ENCODE peak calls at places on chromosomes 11 and 22, in nine cellular contexts. X, C, V, A, J, W, R, Q and P are unnamed samples.

GRCh38 chr11:121763526-121763925 is 310.8 kb upstream of the SORL1-AS1 start:
- DNase-seq in X (no peak), A (no peak), C (no peak), J (no peak), V (no peak), Q (no peak), R (no peak), W (no peak), P (no peak)

GRCh38 chr22:30635273-30636225 is at the start of gene SLC35E4:
- DNase-seq in X (peak), R (peak), V (peak), J (peak), W (peak), C (peak), Q (peak), A (peak), P (peak)

GRCh38 chr11:61401558-61401957 is 9.2 kb downstream of the TMEM216 start:
- DNase-seq in V (no peak), W (no peak), A (no peak), C (no peak), R (no peak), X (no peak), Q (no peak), J (no peak), P (no peak)

GRCh38 chr11:68099057-68099456 is 22.1 kb downstream of the CHKA start:
- DNase-seq in J (no peak), C (no peak), X (no peak), W (no peak), A (no peak), R (no peak), Q (no peak), V (no peak), P (no peak)

GRCh38 chr11:44693654-44694119 is 33.1 kb upstream of the TSPAN18 start:
- DNase-seq in W (no peak), R (no peak), J (no peak), Q (no peak), X (no peak), A (no peak), C (no peak), V (no peak), P (no peak)

GRCh38 chr11:64531906-64532312 is 59.1 kb upstream of the SLC22A12 start:
- DNase-seq in A (no peak), C (no peak), Q (no peak), X (no peak), V (no peak), R (no peak), W (peak), J (no peak), P (no peak)

GRCh38 chr11:96311120-96311568 is 31.9 kb downstream of the MAML2 start:
- DNase-seq in V (no peak), R (peak), X (no peak), J (no peak), C (no peak), W (no peak), A (no peak), Q (no peak), P (peak)

GRCh38 chr11:2818021-2818420 is 67.6 kb downstream of the CDKN1C start:
- DNase-seq in A (no peak), R (no peak), W (no peak), C (no peak), J (no peak), V (no peak), X (no peak), Q (no peak), P (no peak)

GRCh38 chr11:34869425-34869824 is 46.8 kb downstream of the APIP start:
- DNase-seq in C (no peak), R (no peak), A (no peak), X (no peak), W (no peak), V (no peak), J (no peak), Q (no peak), P (no peak)

GRCh38 chr11:61352038-61352437 is 9.6 kb downstream of the CYB561A3 start:
- DNase-seq in A (no peak), V (no peak), R (no peak), C (no peak), J (no peak), X (no peak), W (no peak), Q (no peak), P (no peak)

GRCh38 chr22:39243443-39244072 is 1.2 kb downstream of the PDGFB start:
- DNase-seq in W (no peak), R (no peak), X (peak), A (no peak), J (no peak), Q (no peak), C (no peak), V (no peak), P (no peak)

GRCh38 chr11:9714540-9714939 is 50.7 kb downstream of the SWAP70 start:
- DNase-seq in C (no peak), J (no peak), X (no peak), W (no peak), Q (no peak), V (no peak), A (no peak), R (no peak), P (no peak)

GRCh38 chr11:112122206-112122605 is 35.5 kb downstream of the SDHD start:
- DNase-seq in Q (no peak), X (peak), C (no peak), W (no peak), V (no peak), J (no peak), A (no peak), R (no peak), P (no peak)

GRCh38 chr11:127651175-127651887 is 650.8 kb upstream of the KIRREL3 start:
- DNase-seq in X (peak), A (no peak), C (no peak), J (no peak), R (peak), W (no peak), Q (no peak), V (peak), P (no peak)

GRCh38 chr11:112963368-112963955 is 2.2 kb downstream of the NCAM1 start:
- DNase-seq in C (no peak), W (no peak), A (peak), J (no peak), R (no peak), X (no peak), V (no peak), Q (no peak), P (no peak)

GRCh38 chr22:39184586-39185577 is 32.4 kb upstream of the CBX7 start:
- DNase-seq in J (no peak), W (peak), Q (no peak), V (no peak), A (no peak), C (no peak), X (no peak), R (no peak), P (no peak)

GRCh38 chr11:2589538-2589934 is 110.3 kb downstream of the KCNQ1OT1 start:
- DNase-seq in X (no peak), A (no peak), R (no peak), C (no peak), J (no peak), V (no peak), Q (no peak), W (peak), P (no peak)

GRCh38 chr11:118645066-118645715 is 34.3 kb downstream of the TREH start:
- DNase-seq in A (no peak), R (no peak), V (no peak), Q (no peak), X (no peak), J (no peak), C (no peak), W (peak), P (no peak)

GRCh38 chr22:18028817-18029527 is 4.6 kb upstream of the MICAL3 start:
- DNase-seq in Q (no peak), W (no peak), C (no peak), R (no peak), A (no peak), X (peak), V (no peak), J (no peak), P (no peak)

GRCh38 chr11:16193897-16194381 is 162.4 kb downstream of the SOX6 start:
- DNase-seq in C (no peak), V (no peak), W (no peak), Q (no peak), R (no peak), J (no peak), X (no peak), A (no peak), P (no peak)

GRCh38 chr11:118411523-118411922 is 10.1 kb downstream of the ATP5MG start:
- DNase-seq in V (no peak), W (no peak), C (no peak), X (no peak), J (peak), A (no peak), Q (no peak), R (no peak), P (no peak)

GRCh38 chr11:37465221-37465620 is 867.2 kb upstream of the RAG2 start:
- DNase-seq in J (no peak), W (no peak), Q (no peak), C (no peak), A (no peak), R (no peak), V (peak), X (no peak), P (no peak)

GRCh38 chr11:2208691-2209369 is 37.2 kb upstream of the TH start:
- DNase-seq in W (peak), Q (no peak), A (no peak), V (no peak), R (no peak), J (no peak), X (peak), C (no peak), P (no peak)

GRCh38 chr11:78742430-78742829 is 167.8 kb upstream of the NARS2 start:
- DNase-seq in R (peak), J (peak), W (peak), C (no peak), A (no peak), X (peak), V (no peak), Q (peak), P (no peak)

GRCh38 chr11:66619080-66619554 is 2.7 kb downstream of the RBM14 start:
- DNase-seq in J (peak), C (peak), W (no peak), X (peak), Q (no peak), R (peak), A (no peak), V (no peak), P (no peak)

GRCh38 chr11:66393954-66394353 is 22.4 kb upstream of the SLC29A2 start:
- DNase-seq in Q (no peak), A (no peak), W (no peak), X (no peak), R (no peak), C (no peak), V (no peak), J (no peak), P (no peak)

GRCh38 chr22:27913162-27913741 is 5.8 kb downstream of the PITPNB start:
- DNase-seq in Q (no peak), V (no peak), C (no peak), A (no peak), X (no peak), R (no peak), J (peak), W (no peak), P (no peak)

GRCh38 chr22:33328789-33329296 is 270.7 kb upstream of the SYN3 start:
- DNase-seq in Q (no peak), X (no peak), C (no peak), W (no peak), V (no peak), A (no peak), R (peak), J (peak), P (no peak)

GRCh38 chr11:19460718-19461405 is 220.1 kb upstream of the E2F8 start:
- DNase-seq in R (no peak), W (no peak), X (no peak), C (no peak), J (peak), A (no peak), V (peak), Q (no peak), P (no peak)

GRCh38 chr11:128367573-128367972 is 219.8 kb downstream of the ETS1 start:
- DNase-seq in V (no peak), J (peak), W (no peak), C (peak), A (no peak), R (no peak), Q (no peak), X (no peak), P (no peak)

GRCh38 chr11:38824573-38824972 is 2226.5 kb upstream of the RAG2 start:
- DNase-seq in V (no peak), W (no peak), R (no peak), A (no peak), Q (no peak), J (peak), C (no peak), X (peak), P (no peak)

GRCh38 chr22:31899661-31900060 is 44.7 kb upstream of the YWHAH start:
- DNase-seq in W (no peak), X (no peak), J (no peak), A (no peak), Q (no peak), R (no peak), C (no peak), V (no peak), P (no peak)

GRCh38 chr22:26325641-26326040 is 103.4 kb upstream of the ASPHD2 start:
- DNase-seq in X (no peak), W (no peak), J (no peak), C (no peak), R (no peak), Q (no peak), V (no peak), A (no peak), P (no peak)

GRCh38 chr22:27670701-27671412 is 130.7 kb downstream of the MN1 start:
- DNase-seq in Q (no peak), R (no peak), J (peak), W (no peak), V (no peak), X (no peak), A (peak), C (no peak), P (no peak)

GRCh38 chr22:30047364-30047738 is 32.9 kb upstream of the HORMAD2 start:
- DNase-seq in A (no peak), J (peak), C (peak), W (no peak), V (no peak), Q (no peak), X (no peak), R (no peak), P (no peak)

GRCh38 chr11:99614353-99614752 is 593.6 kb downstream of the CNTN5 start:
- DNase-seq in R (no peak), A (peak), X (no peak), C (no peak), W (no peak), Q (no peak), J (no peak), V (no peak), P (no peak)
- H3K4me3 ChIP-seq in R (no peak), A (no peak), X (no peak), C (no peak), W (no peak), Q (no peak), J (no peak), V (no peak), P (no peak)

GRCh38 chr22:21815958-21816357 is 51.5 kb downstream of the MAPK1 start:
- DNase-seq in A (no peak), C (no peak), V (no peak), X (no peak), R (no peak), W (no peak), Q (no peak), J (no peak), P (no peak)

GRCh38 chr22:21816472-21816786 is 51.0 kb downstream of the MAPK1 start:
- DNase-seq in R (no peak), V (no peak), X (no peak), Q (no peak), W (no peak), J (no peak), A (no peak), C (no peak), P (no peak)

GRCh38 chr22:21818487-21819182 is 48.8 kb downstream of the MAPK1 start:
- DNase-seq in J (no peak), V (no peak), Q (no peak), W (no peak), R (no peak), C (no peak), X (no peak), A (no peak), P (no peak)

GRCh38 chr22:21815357-21815756 is 52.1 kb downstream of the MAPK1 start:
- DNase-seq in J (no peak), C (no peak), A (no peak), V (no peak), Q (no peak), R (no peak), W (no peak), X (no peak), P (no peak)

DNA sequence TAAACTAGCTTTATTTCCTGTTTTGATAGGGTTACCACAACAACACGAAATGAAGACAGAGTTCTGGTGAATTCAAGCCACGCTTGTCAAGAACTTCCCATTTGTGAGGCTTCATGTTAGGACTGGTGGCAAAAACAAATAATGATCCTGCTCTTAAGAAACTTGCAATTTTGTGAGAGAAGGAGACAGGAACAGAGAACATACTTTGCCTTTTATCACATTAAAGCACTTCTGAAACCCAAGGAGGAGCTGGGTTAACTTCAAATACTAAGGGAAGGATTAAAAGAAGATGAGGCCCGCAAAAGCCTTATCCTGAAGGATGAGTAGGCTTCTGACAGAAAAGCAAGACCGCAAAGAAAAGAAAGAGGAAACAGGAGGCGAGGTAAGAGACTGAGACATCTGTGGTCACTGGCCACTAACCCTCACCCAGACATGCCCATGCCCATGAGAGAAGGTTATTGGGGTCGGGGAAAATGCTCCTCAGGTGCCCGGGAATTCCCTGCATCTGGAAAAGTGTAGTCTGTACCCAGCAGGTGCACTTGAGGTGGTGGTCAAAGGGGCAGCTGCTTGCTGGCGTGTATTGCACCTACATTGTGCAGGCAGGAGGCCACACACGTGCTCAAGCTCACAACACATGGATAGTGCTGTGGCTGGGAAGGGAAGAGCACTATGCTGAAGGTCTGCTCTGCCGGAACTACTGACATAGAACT is 50.5 kb downstream of the MAPK1 start:
- DNase-seq in A (no peak), Q (no peak), C (peak), V (peak), W (no peak), X (peak), R (peak), J (peak), P (peak)
- H3K4me3 ChIP-seq in A (no peak), Q (no peak), C (no peak), V (no peak), W (peak), X (no peak), R (no peak), J (no peak), P (no peak)

GRCh38 chr22:24002849-24003248 is 2.4 kb downstream of the GSTT4 start:
- DNase-seq in W (no peak), X (no peak), R (no peak), V (no peak), Q (no peak), J (no peak), A (no peak), C (no peak), P (no peak)
- H3K4me3 ChIP-seq in W (no peak), X (no peak), R (no peak), V (no peak), Q (no peak), J (no peak), A (no peak), C (no peak), P (no peak)

GRCh38 chr22:49724030-49724892 is 103.4 kb downstream of the BRD1 start:
- DNase-seq in Q (no peak), J (no peak), A (no peak), C (peak), X (no peak), R (no peak), W (no peak), V (no peak), P (no peak)

GRCh38 chr22:49725516-49725915 is 102.2 kb downstream of the BRD1 start:
- DNase-seq in C (no peak), V (no peak), A (no peak), W (no peak), J (no peak), R (no peak), Q (no peak), X (no peak), P (no peak)

GRCh38 chr22:49726022-49726681 is 101.5 kb downstream of the BRD1 start:
- DNase-seq in A (no peak), W (no peak), V (no peak), Q (no peak), X (no peak), J (no peak), R (no peak), C (no peak), P (no peak)

GRCh38 chr22:49723478-49724029 is 104.1 kb downstream of the BRD1 start:
- DNase-seq in A (no peak), C (no peak), W (no peak), Q (no peak), X (no peak), V (no peak), J (no peak), R (no peak), P (no peak)

DNA sequence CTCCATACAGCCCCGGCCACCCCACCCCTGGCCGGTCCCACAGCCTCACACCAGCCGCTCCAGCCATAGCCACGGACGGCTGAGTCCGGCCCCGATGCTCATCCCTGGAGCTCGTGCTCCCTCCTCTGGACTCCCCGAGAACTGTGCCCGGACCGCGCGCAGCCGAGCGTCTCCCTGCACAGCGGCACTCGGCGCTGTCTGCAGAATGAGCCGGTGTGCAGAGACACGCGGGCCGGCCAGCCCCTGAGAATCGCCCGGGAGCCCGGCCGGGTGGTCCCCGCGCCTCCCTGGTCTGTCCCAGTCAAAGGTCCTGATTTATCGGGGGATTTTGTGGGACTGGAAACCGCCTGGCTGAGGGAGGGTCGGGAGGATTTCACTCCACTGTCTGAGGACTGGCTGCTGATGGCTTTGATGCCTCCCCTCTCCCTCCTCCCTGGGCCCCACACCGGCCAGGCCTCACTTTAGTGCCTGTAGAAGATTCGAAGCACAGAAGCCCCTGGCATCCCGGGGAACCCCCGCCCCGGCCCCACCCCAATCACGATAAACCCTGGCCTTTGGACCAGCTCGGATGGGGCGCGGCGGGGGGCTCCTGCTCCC is 102.7 kb downstream of the BRD1 start:
- DNase-seq in A (peak), Q (no peak), C (peak), X (peak), W (peak), R (peak), V (no peak), J (peak), P (no peak)
- H3K4me3 ChIP-seq in A (no peak), Q (peak), C (peak), X (no peak), W (peak), R (no peak), V (no peak), J (no peak), P (no peak)

DNA sequence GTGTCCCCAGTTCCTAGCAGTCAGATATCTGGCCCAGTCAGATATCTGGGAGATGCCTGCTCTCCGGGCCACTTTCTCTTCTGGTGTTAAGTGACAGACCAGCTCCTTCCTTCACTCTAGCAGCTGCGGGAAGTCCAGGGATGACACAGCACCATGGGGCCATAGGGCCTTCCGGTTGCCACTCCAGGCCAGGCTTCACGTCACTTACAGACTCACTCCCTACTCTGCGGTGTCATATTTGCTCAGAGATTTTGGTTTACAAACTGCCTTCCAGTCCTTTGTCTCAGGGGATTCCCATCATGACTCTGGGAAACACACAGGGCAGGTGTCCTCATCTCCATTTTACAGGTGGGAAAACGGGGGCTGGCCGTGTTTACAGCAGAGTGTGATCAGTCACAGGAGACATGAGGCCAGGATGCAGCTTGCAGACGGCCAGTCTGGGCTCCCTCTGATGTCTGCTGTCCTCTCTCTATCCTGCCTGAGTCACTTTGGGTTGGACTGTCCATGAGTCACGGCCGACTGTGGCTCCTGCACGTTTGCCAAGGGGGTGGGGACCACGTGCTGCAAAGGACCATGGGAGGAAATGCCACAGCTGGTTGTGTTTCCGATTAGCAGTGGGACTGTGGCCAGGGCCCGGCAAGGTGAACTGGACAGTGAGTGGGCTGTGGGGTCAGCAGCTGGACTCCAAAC is 8.2 kb upstream of the TBC1D22A start:
- DNase-seq in C (peak), V (peak), X (peak), W (peak), J (peak), R (peak), A (no peak), Q (peak), P (peak)
- H3K4me3 ChIP-seq in C (no peak), V (no peak), X (no peak), W (peak), J (no peak), R (no peak), A (no peak), Q (no peak), P (no peak)